ENCODE peak calls at places on chromosome 21, in eight cellular contexts. Q is tibial artery; U is nephron progenitor cell; L is effector CD4-positive, alpha-beta T cell; G is ureter; H is CD8-positive, alpha-beta memory T cell; B is LoVo; K is stimulated activated CD4-positive, alpha-beta T cell treated with anti-CD3 and anti-CD28 coated beads, Interleukin-12 subunit alpha, Interleukin-12 subunit beta, amount 100 ng/mL, for 48 hours. M is an unnamed sample.

GRCh38 chr21:35406600-35406999 is 357.5 kb upstream of the RUNX1 start:
- DNase-seq in Q (no peak), U (no peak), L (no peak), G (no peak), H (no peak), B (no peak), K (no peak), M (no peak)

GRCh38 chr21:38244885-38245869 is 11.6 kb upstream of the KCNJ15 start:
- DNase-seq in Q (no peak), U (no peak), L (peak), G (no peak), H (peak), B (no peak), K (peak), M (no peak)

GRCh38 chr21:30733026-30733425 is 14.0 kb downstream of the KRTAP21-2 start:
- DNase-seq in Q (no peak), U (no peak), L (no peak), G (no peak), H (no peak), B (no peak), K (no peak), M (no peak)

GRCh38 chr21:17793675-17794123 is 25.5 kb downstream of the C21orf91 start:
- DNase-seq in Q (no peak), U (no peak), L (no peak), G (no peak), H (no peak), B (no peak), K (no peak), M (no peak)

GRCh38 chr21:26814374-26814773 is 30.8 kb downstream of the ADAMTS1 start:
- DNase-seq in Q (no peak), U (no peak), L (no peak), G (no peak), H (no peak), B (no peak), K (no peak), M (no peak)

GRCh38 chr21:35458406-35458805 is 409.3 kb upstream of the RUNX1 start:
- DNase-seq in Q (no peak), U (no peak), L (no peak), G (no peak), H (no peak), B (no peak), K (no peak), M (no peak)

GRCh38 chr21:46206163-46207005 is 22.1 kb upstream of the SPATC1L start:
- DNase-seq in Q (peak), U (no peak), L (no peak), G (no peak), H (no peak), B (no peak), K (no peak), M (no peak)

GRCh38 chr21:16851054-16851453 is 661.8 kb upstream of the CXADR start:
- DNase-seq in Q (no peak), U (no peak), L (no peak), G (no peak), H (no peak), B (no peak), K (no peak), M (no peak)

GRCh38 chr21:46004168-46004861 is 22.7 kb downstream of the COL6A1 start:
- DNase-seq in Q (no peak), U (peak), L (no peak), G (peak), H (no peak), B (no peak), K (no peak), M (no peak)

GRCh38 chr21:39612233-39613028 is at the start of gene B3GALT5:
- DNase-seq in Q (no peak), U (peak), L (no peak), G (no peak), H (no peak), B (peak), K (no peak), M (peak)

GRCh38 chr21:44871576-44872265 is 1.8 kb downstream of the PTTG1IP start:
- DNase-seq in Q (peak), U (no peak), L (no peak), G (peak), H (no peak), B (peak), K (no peak), M (no peak)

GRCh38 chr21:37087188-37087587 is 14.1 kb downstream of the TTC3 start:
- DNase-seq in Q (no peak), U (no peak), L (no peak), G (no peak), H (no peak), B (no peak), K (no peak), M (no peak)

GRCh38 chr21:46048926-46049889 is 48.7 kb upstream of the COL6A2 start:
- DNase-seq in Q (peak), U (no peak), L (no peak), G (peak), H (no peak), B (no peak), K (no peak), M (peak)